ENCODE peak calls at places on chromosomes 5 and 9, in eight cellular contexts. One of them, this sample, is unnamed.

GRCh38 chr9:1871486-1872181 is 143.5 kb upstream of the SMARCA2 start:
- DNase-seq in effector memory CD4-positive, alpha-beta T cell: no peak
- DNase-seq in K562: no peak
- DNase-seq in LHCN-M2: no peak
- DNase-seq in naive thymus-derived CD4-positive, alpha-beta T cell: no peak
- DNase-seq in neuronal stem cell: peak
- DNase-seq in NCI-H748 treated with DMSO at 0.1 percent for 48 hours: peak
- DNase-seq in A549: no peak
- DNase-seq in this sample: no peak

GRCh38 chr9:115359011-115359780 is 241.2 kb upstream of the TNC start:
- DNase-seq in NCI-H748 treated with DMSO at 0.1 percent for 48 hours: no peak
- DNase-seq in effector memory CD4-positive, alpha-beta T cell: no peak
- DNase-seq in K562: no peak
- DNase-seq in naive thymus-derived CD4-positive, alpha-beta T cell: no peak
- DNase-seq in LHCN-M2: no peak
- DNase-seq in neuronal stem cell: no peak
- DNase-seq in A549: no peak
- DNase-seq in this sample: no peak

GRCh38 chr9:113151696-113152630 is 1.2 kb downstream of the SLC31A2 start:
- DNase-seq in naive thymus-derived CD4-positive, alpha-beta T cell: no peak
- DNase-seq in NCI-H748 treated with DMSO at 0.1 percent for 48 hours: no peak
- DNase-seq in neuronal stem cell: no peak
- DNase-seq in A549: no peak
- DNase-seq in K562: no peak
- DNase-seq in LHCN-M2: peak
- DNase-seq in effector memory CD4-positive, alpha-beta T cell: no peak
- DNase-seq in this sample: no peak

GRCh38 chr9:99224445-99224844 is 2.4 kb downstream of the SEC61B start:
- DNase-seq in naive thymus-derived CD4-positive, alpha-beta T cell: no peak
- DNase-seq in A549: no peak
- DNase-seq in NCI-H748 treated with DMSO at 0.1 percent for 48 hours: no peak
- DNase-seq in K562: no peak
- DNase-seq in effector memory CD4-positive, alpha-beta T cell: no peak
- DNase-seq in LHCN-M2: no peak
- DNase-seq in neuronal stem cell: no peak
- DNase-seq in this sample: no peak

GRCh38 chr5:173634465-173634983 is 18.1 kb upstream of the BOD1 start:
- DNase-seq in neuronal stem cell: no peak
- DNase-seq in effector memory CD4-positive, alpha-beta T cell: no peak
- DNase-seq in NCI-H748 treated with DMSO at 0.1 percent for 48 hours: no peak
- DNase-seq in K562: no peak
- DNase-seq in LHCN-M2: no peak
- DNase-seq in A549: no peak
- DNase-seq in naive thymus-derived CD4-positive, alpha-beta T cell: no peak
- DNase-seq in this sample: no peak

GRCh38 chr5:6745706-6746217 is 32.5 kb downstream of the TENT4A start:
- DNase-seq in K562: no peak
- DNase-seq in naive thymus-derived CD4-positive, alpha-beta T cell: peak
- DNase-seq in neuronal stem cell: no peak
- DNase-seq in effector memory CD4-positive, alpha-beta T cell: no peak
- DNase-seq in A549: peak
- DNase-seq in NCI-H748 treated with DMSO at 0.1 percent for 48 hours: peak
- DNase-seq in LHCN-M2: peak
- DNase-seq in this sample: peak

GRCh38 chr9:89469003-89469402 is 28.9 kb downstream of the SEMA4D start:
- DNase-seq in LHCN-M2: no peak
- DNase-seq in NCI-H748 treated with DMSO at 0.1 percent for 48 hours: no peak
- DNase-seq in neuronal stem cell: no peak
- DNase-seq in A549: no peak
- DNase-seq in naive thymus-derived CD4-positive, alpha-beta T cell: no peak
- DNase-seq in effector memory CD4-positive, alpha-beta T cell: no peak
- DNase-seq in K562: no peak
- DNase-seq in this sample: no peak

GRCh38 chr5:96342581-96342980 is 90.5 kb downstream of the PCSK1 start:
- DNase-seq in K562: no peak
- DNase-seq in LHCN-M2: no peak
- DNase-seq in A549: no peak
- DNase-seq in neuronal stem cell: no peak
- DNase-seq in effector memory CD4-positive, alpha-beta T cell: no peak
- DNase-seq in naive thymus-derived CD4-positive, alpha-beta T cell: no peak
- DNase-seq in NCI-H748 treated with DMSO at 0.1 percent for 48 hours: no peak
- DNase-seq in this sample: no peak

GRCh38 chr9:80784647-80785046 is 904.7 kb downstream of the TLE1 start:
- DNase-seq in effector memory CD4-positive, alpha-beta T cell: no peak
- DNase-seq in A549: no peak
- DNase-seq in LHCN-M2: peak
- DNase-seq in K562: no peak
- DNase-seq in neuronal stem cell: no peak
- DNase-seq in naive thymus-derived CD4-positive, alpha-beta T cell: no peak
- DNase-seq in NCI-H748 treated with DMSO at 0.1 percent for 48 hours: no peak
- DNase-seq in this sample: no peak

GRCh38 chr9:137873408-137873807 is 4.2 kb upstream of the CACNA1B start:
- DNase-seq in naive thymus-derived CD4-positive, alpha-beta T cell: no peak
- DNase-seq in neuronal stem cell: no peak
- DNase-seq in effector memory CD4-positive, alpha-beta T cell: no peak
- DNase-seq in LHCN-M2: no peak
- DNase-seq in K562: no peak
- DNase-seq in NCI-H748 treated with DMSO at 0.1 percent for 48 hours: no peak
- DNase-seq in A549: no peak
- DNase-seq in this sample: no peak

GRCh38 chr5:163571755-163572154 is 66.3 kb downstream of the MAT2B start:
- DNase-seq in naive thymus-derived CD4-positive, alpha-beta T cell: no peak
- DNase-seq in K562: no peak
- DNase-seq in A549: no peak
- DNase-seq in NCI-H748 treated with DMSO at 0.1 percent for 48 hours: no peak
- DNase-seq in LHCN-M2: peak
- DNase-seq in effector memory CD4-positive, alpha-beta T cell: no peak
- DNase-seq in neuronal stem cell: no peak
- DNase-seq in this sample: peak

GRCh38 chr9:69532359-69532758 is 139.8 kb downstream of the APBA1 start:
- DNase-seq in K562: no peak
- DNase-seq in neuronal stem cell: no peak
- DNase-seq in A549: no peak
- DNase-seq in LHCN-M2: no peak
- DNase-seq in effector memory CD4-positive, alpha-beta T cell: no peak
- DNase-seq in naive thymus-derived CD4-positive, alpha-beta T cell: no peak
- DNase-seq in NCI-H748 treated with DMSO at 0.1 percent for 48 hours: peak
- DNase-seq in this sample: no peak